ENCODE peak calls at places on chromosomes 5 and 9, in four cellular contexts. K is foreskin fibroblast, P is sigmoid colon, N is right atrium auricular region. U is an unnamed sample.

GRCh38 chr5:176851871-176852270 is 41.5 kb downstream of the UNC5A start:
- DNase-seq in P (no peak), N (no peak), K (no peak), U (no peak)

GRCh38 chr9:114621975-114622609 is 11.0 kb downstream of the TMEM268 start:
- DNase-seq in K (peak), P (no peak), N (no peak), U (no peak)

GRCh38 chr9:128614728-128615127 is 41.9 kb downstream of the DYNC2I2 start:
- DNase-seq in P (no peak), N (no peak), K (no peak), U (no peak)

GRCh38 chr5:95655575-95655974 is 9.0 kb downstream of the RFESD start:
- DNase-seq in K (no peak), N (no peak), P (no peak), U (no peak)

GRCh38 chr9:91151014-91151740 is 210.5 kb downstream of the AUH start:
- DNase-seq in K (peak), N (no peak), P (no peak), U (no peak)

GRCh38 chr9:33161589-33162132 is 5.5 kb downstream of the B4GALT1 start:
- DNase-seq in P (no peak), N (peak), K (no peak), U (no peak)

GRCh38 chr9:106697799-106698591 is 165.0 kb upstream of the ZNF462 start:
- DNase-seq in K (peak), P (peak), N (peak), U (peak)

GRCh38 chr5:1524799-1525623 is 1.3 kb upstream of the LPCAT1 start:
- DNase-seq in N (peak), K (no peak), P (peak), U (peak)

GRCh38 chr5:21236896-21237830 is 1249.2 kb upstream of the CDH18 start:
- DNase-seq in N (no peak), K (no peak), P (no peak), U (no peak)

GRCh38 chr5:15501057-15501791 is 1.2 kb downstream of the FBXL7 start:
- DNase-seq in N (peak), K (peak), P (peak), U (no peak)

GRCh38 chr5:125190232-125191051 is 444.0 kb upstream of the ZNF608 start:
- DNase-seq in N (no peak), P (no peak), K (peak), U (no peak)

GRCh38 chr5:58108507-58108906 is 351.4 kb downstream of the PLK2 start:
- DNase-seq in K (peak), N (no peak), P (no peak), U (no peak)

GRCh38 chr5:44935262-44935661 is 126.5 kb downstream of the MRPS30 start:
- DNase-seq in K (no peak), P (no peak), N (no peak), U (no peak)

GRCh38 chr9:117377046-117377445 is 37.8 kb downstream of the ASTN2 start:
- DNase-seq in P (peak), N (no peak), K (no peak), U (no peak)

GRCh38 chr9:35745569-35745968 is 3.5 kb downstream of the GBA2 start:
- DNase-seq in P (no peak), N (no peak), K (no peak), U (no peak)

GRCh38 chr5:53253421-53253871 is 143.9 kb upstream of the MOCS2 start:
- DNase-seq in K (peak), P (no peak), N (no peak), U (no peak)

GRCh38 chr5:157306690-157307089 is 40.8 kb downstream of the CYFIP2 start:
- DNase-seq in K (no peak), N (no peak), P (no peak), U (no peak)

GRCh38 chr5:10268100-10268499 is 18.0 kb downstream of the CCT5 start:
- DNase-seq in K (no peak), N (no peak), P (no peak), U (no peak)

GRCh38 chr5:35598707-35599370 is 18.8 kb upstream of the SPEF2 start:
- DNase-seq in K (no peak), N (no peak), P (no peak), U (no peak)

GRCh38 chr9:121201045-121201737 is 478 bp downstream of the RAB14 start:
- DNase-seq in K (peak), N (no peak), P (peak), U (peak)

GRCh38 chr9:21661626-21662025 is 140.8 kb upstream of the MTAP start:
- DNase-seq in K (peak), N (no peak), P (no peak), U (no peak)

GRCh38 chr5:88140863-88141694 is 127.6 kb downstream of the TMEM161B start:
- DNase-seq in K (peak), N (peak), P (peak), U (peak)

GRCh38 chr5:33231935-33232334 is 208.8 kb upstream of the TARS1 start:
- DNase-seq in P (no peak), N (no peak), K (peak), U (no peak)

GRCh38 chr5:157459715-157460599 is at the start of gene NIPAL4:
- DNase-seq in P (peak), N (no peak), K (peak), U (no peak)

DNA sequence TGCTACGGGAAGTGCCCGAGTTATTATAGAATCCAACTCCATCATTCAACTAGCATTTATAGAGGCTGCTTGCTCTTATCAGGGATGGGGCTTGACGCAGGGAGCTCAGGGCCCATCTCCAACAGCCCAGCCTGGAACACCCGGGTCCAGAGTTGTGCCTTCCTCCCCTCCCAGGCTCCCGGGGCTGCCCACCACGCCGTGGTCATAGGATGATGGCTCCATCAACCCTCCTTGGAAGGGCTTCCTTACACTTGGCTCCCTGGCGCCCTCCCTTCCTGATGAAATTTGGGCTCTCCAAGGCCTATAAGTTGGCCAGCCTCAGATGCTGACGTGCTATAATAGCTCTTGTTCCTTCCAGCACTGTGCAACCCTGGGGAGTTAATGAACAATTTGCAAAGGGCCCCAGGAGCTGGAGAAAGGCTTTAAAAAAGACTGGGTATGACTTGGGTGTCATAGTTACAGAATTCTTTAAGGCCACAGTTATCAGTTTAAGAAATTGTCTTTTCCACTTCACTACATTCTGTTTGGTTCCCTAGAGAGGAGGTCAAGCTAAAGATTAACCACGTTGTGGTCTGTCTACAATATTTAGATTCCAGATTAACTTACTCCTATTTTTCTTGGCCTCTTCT is 42.5 kb upstream of the GADD45G start:
- DNase-seq in N (peak), K (no peak), P (no peak), U (no peak)
- TF ChIP-seq CTCF in N (no peak), K (no peak), P (no peak), U (no peak)

GRCh38 chr5:64635056-64635686 is 55.1 kb upstream of the SHISAL2B start:
- DNase-seq in N (no peak), P (no peak), K (peak), U (no peak)

GRCh38 chr5:64637144-64637543 is 53.2 kb upstream of the SHISAL2B start:
- DNase-seq in N (no peak), K (peak), P (no peak), U (no peak)

GRCh38 chr5:64632251-64632650 is 58.1 kb upstream of the SHISAL2B start:
- DNase-seq in K (peak), P (no peak), N (no peak), U (no peak)

DNA sequence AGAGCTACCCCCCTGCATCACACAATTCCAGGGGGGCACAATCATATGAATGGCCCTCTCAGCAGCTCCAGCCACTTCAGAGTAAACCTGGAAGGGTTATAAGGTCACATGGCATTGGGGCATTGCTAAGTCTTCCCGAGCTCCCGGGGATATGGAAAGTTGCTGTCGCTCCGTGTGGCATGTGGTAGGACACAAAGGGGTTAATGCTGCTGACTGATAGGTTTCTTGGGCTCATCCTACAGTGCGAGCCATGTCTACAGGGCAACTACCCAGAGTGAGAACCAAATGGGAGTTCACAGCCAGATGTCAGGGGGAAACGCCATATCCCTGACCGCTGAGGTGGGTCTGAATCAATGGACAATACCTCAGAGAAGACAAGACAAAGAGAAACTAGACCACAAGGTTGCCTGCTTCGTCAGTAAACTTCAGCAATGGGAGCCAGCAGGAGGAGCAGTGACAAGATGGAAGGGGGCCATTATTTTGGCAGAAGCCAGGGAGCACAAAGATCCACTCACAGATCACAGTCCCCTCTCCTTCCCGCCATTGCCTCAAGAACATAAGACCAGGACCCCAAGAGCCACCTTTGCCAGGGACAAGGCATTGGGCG is 52.4 kb upstream of the SHISAL2B start:
- DNase-seq in K (peak), N (no peak), P (no peak), U (no peak)
- TF ChIP-seq CTCF in K (no peak), N (no peak), P (no peak), U (no peak)

GRCh38 chr9:110638381-110638954 is 30.1 kb upstream of the MUSK start:
- DNase-seq in P (no peak), K (peak), N (no peak), U (no peak)
- TF ChIP-seq CTCF in P (peak), K (peak), N (no peak), U (peak)

GRCh38 chr9:125547383-125547782 is 159.6 kb downstream of the MAPKAP1 start:
- DNase-seq in K (no peak), N (no peak), P (no peak), U (no peak)
- TF ChIP-seq CTCF in K (no peak), N (no peak), P (no peak), U (no peak)

GRCh38 chr9:29001006-29001405 is 1427.7 kb upstream of the C9orf72 start:
- DNase-seq in P (no peak), K (no peak), N (no peak), U (no peak)

GRCh38 chr9:28999057-28999456 is 1425.8 kb upstream of the C9orf72 start:
- DNase-seq in N (no peak), K (no peak), P (no peak), U (no peak)

GRCh38 chr9:29004988-29005387 is 1431.7 kb upstream of the C9orf72 start:
- DNase-seq in K (no peak), N (no peak), P (no peak), U (no peak)

GRCh38 chr9:28999806-29000205 is 1426.5 kb upstream of the C9orf72 start:
- DNase-seq in P (no peak), K (no peak), N (no peak), U (no peak)
- TF ChIP-seq CTCF in P (no peak), K (no peak), N (no peak), U (no peak)

GRCh38 chr9:14846871-14847311 is 63.3 kb downstream of the FREM1 start:
- DNase-seq in K (peak), N (no peak), P (peak), U (peak)
- TF ChIP-seq CTCF in K (peak), N (peak), P (peak), U (peak)

GRCh38 chr9:76873056-76873792 is 32.7 kb downstream of the PRUNE2 start:
- DNase-seq in N (no peak), K (peak), P (peak), U (no peak)
- TF ChIP-seq CTCF in N (no peak), K (peak), P (no peak), U (peak)

DNA sequence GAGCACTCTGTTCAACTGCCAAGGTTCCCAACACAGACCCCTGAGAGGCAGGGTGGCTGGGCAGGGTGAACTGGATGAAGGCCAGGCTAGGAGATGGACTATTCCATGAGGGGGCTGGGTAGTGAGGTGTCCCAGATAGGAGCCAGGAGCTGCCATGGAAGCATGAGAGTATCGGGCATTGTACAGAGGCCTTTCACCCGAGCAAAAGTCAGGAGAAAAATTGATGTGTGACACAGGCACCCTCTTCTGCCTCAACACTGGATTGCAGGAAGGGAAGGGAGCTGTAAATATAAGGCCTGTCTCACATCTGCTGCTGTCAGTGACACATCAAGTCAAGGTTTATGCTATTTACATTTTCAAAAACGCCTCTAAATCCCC is 74.6 kb downstream of the UBAP1 start:
- DNase-seq in N (peak), K (peak), P (peak), U (no peak)
- TF ChIP-seq CTCF in N (no peak), K (peak), P (no peak), U (no peak)

DNA sequence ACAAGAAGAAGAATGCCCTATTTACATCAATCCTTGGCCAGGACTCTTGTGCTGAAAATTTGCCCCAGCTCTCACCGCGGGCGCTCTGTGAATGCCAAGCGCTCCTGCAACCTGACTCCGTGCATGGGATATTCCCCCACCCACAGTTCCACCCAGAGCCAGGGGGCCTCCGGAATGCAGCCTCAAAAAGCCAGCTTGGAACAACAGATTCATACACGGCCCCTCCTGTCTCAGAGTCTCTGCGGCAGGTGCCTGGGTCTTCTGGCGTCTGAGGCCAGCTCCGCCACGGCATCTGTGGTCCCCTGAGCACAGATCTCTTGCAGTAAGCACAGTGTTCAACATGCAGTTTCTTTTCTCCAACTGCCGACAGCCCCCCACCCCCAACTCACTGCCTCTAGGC is 355.6 kb upstream of the IRX2 start:
- DNase-seq in K (no peak), P (no peak), N (no peak), U (no peak)
- TF ChIP-seq CTCF in K (no peak), P (no peak), N (no peak), U (no peak)